ENCODE peak calls at places on chromosomes 6 and 20, in six cellular contexts. One of them, this sample, is unnamed.

GRCh38 chr20:11989018-11989771 is 71.5 kb downstream of the BTBD3 start:
- DNase-seq in esophagus squamous epithelium: no peak
- DNase-seq in GM23338: no peak
- DNase-seq in ascending aorta: no peak
- DNase-seq in fibroblast of mammary gland: no peak
- DNase-seq in sigmoid colon: no peak
- DNase-seq in this sample: no peak

GRCh38 chr6:169237496-169238134 is 16.0 kb downstream of the THBS2 start:
- DNase-seq in fibroblast of mammary gland: no peak
- DNase-seq in ascending aorta: no peak
- DNase-seq in GM23338: no peak
- DNase-seq in esophagus squamous epithelium: no peak
- DNase-seq in sigmoid colon: no peak
- DNase-seq in this sample: no peak

GRCh38 chr6:10633216-10633615 is 61.2 kb downstream of the C6orf52 start:
- DNase-seq in sigmoid colon: no peak
- DNase-seq in ascending aorta: no peak
- DNase-seq in esophagus squamous epithelium: no peak
- DNase-seq in GM23338: no peak
- DNase-seq in fibroblast of mammary gland: peak; percentile 91
- DNase-seq in this sample: peak; percentile 95

GRCh38 chr6:158022749-158023596 is 41.3 kb downstream of the SYNJ2 start:
- DNase-seq in sigmoid colon: no peak
- DNase-seq in GM23338: no peak
- DNase-seq in ascending aorta: no peak
- DNase-seq in esophagus squamous epithelium: no peak
- DNase-seq in fibroblast of mammary gland: no peak
- DNase-seq in this sample: no peak

GRCh38 chr20:1282966-1283365 is 16.9 kb downstream of the SNPH start:
- DNase-seq in esophagus squamous epithelium: no peak
- DNase-seq in sigmoid colon: no peak
- DNase-seq in ascending aorta: peak; percentile 8
- DNase-seq in fibroblast of mammary gland: no peak
- DNase-seq in GM23338: no peak
- DNase-seq in this sample: no peak

GRCh38 chr6:35554811-35555210 is 42.1 kb upstream of the TULP1 start:
- DNase-seq in sigmoid colon: no peak
- DNase-seq in fibroblast of mammary gland: no peak
- DNase-seq in esophagus squamous epithelium: no peak
- DNase-seq in GM23338: no peak
- DNase-seq in ascending aorta: no peak
- DNase-seq in this sample: no peak

GRCh38 chr6:99241905-99242534 is 107.5 kb downstream of the FAXC start:
- DNase-seq in esophagus squamous epithelium: no peak
- DNase-seq in sigmoid colon: no peak
- DNase-seq in GM23338: peak; percentile 74
- DNase-seq in fibroblast of mammary gland: peak; percentile 33
- DNase-seq in ascending aorta: no peak
- DNase-seq in this sample: peak; percentile 67

GRCh38 chr6:32529697-32530429 is at the start of gene HLA-DRB5:
- DNase-seq in ascending aorta: peak; percentile 55
- DNase-seq in esophagus squamous epithelium: no peak
- DNase-seq in fibroblast of mammary gland: peak; percentile 2
- DNase-seq in sigmoid colon: peak; percentile 56
- DNase-seq in GM23338: peak; percentile 56
- DNase-seq in this sample: no peak

GRCh38 chr6:25601797-25602679 is 50.0 kb upstream of the SCGN start:
- DNase-seq in sigmoid colon: no peak
- DNase-seq in esophagus squamous epithelium: no peak
- DNase-seq in fibroblast of mammary gland: peak; percentile 78
- DNase-seq in ascending aorta: no peak
- DNase-seq in GM23338: peak; percentile 73
- DNase-seq in this sample: peak; percentile 63

GRCh38 chr20:39289316-39289715 is 327.2 kb downstream of the DHX35 start:
- DNase-seq in fibroblast of mammary gland: no peak
- DNase-seq in GM23338: peak; percentile 63
- DNase-seq in esophagus squamous epithelium: no peak
- DNase-seq in sigmoid colon: no peak
- DNase-seq in ascending aorta: no peak
- DNase-seq in this sample: no peak

GRCh38 chr20:52305029-52305645 is 113.6 kb upstream of the ZFP64 start:
- DNase-seq in sigmoid colon: no peak
- DNase-seq in GM23338: no peak
- DNase-seq in fibroblast of mammary gland: no peak
- DNase-seq in esophagus squamous epithelium: no peak
- DNase-seq in ascending aorta: no peak
- DNase-seq in this sample: peak; percentile 29

GRCh38 chr6:146551545-146551944 is 7.9 kb downstream of the RAB32 start:
- DNase-seq in esophagus squamous epithelium: no peak
- DNase-seq in fibroblast of mammary gland: peak; percentile 11
- DNase-seq in ascending aorta: no peak
- DNase-seq in sigmoid colon: no peak
- DNase-seq in GM23338: no peak
- DNase-seq in this sample: no peak

GRCh38 chr6:139925894-139926641 is 551.6 kb upstream of the CITED2 start:
- DNase-seq in ascending aorta: no peak
- DNase-seq in GM23338: no peak
- DNase-seq in fibroblast of mammary gland: peak; percentile 98
- DNase-seq in esophagus squamous epithelium: no peak
- DNase-seq in sigmoid colon: no peak
- DNase-seq in this sample: no peak

GRCh38 chr6:72850469-72850868 is 228.6 kb downstream of the KCNQ5 start:
- DNase-seq in sigmoid colon: no peak
- DNase-seq in esophagus squamous epithelium: no peak
- DNase-seq in GM23338: no peak
- DNase-seq in fibroblast of mammary gland: no peak
- DNase-seq in ascending aorta: no peak
- DNase-seq in this sample: peak; percentile 48

GRCh38 chr6:150129616-150130505 is 13.0 kb upstream of the PPP1R14C start:
- DNase-seq in fibroblast of mammary gland: no peak
- DNase-seq in esophagus squamous epithelium: no peak
- DNase-seq in GM23338: no peak
- DNase-seq in ascending aorta: no peak
- DNase-seq in sigmoid colon: no peak
- DNase-seq in this sample: no peak

GRCh38 chr20:46150982-46151381 is 32.9 kb downstream of the CD40 start:
- DNase-seq in fibroblast of mammary gland: no peak
- DNase-seq in GM23338: no peak
- DNase-seq in sigmoid colon: no peak
- DNase-seq in ascending aorta: no peak
- DNase-seq in esophagus squamous epithelium: no peak
- DNase-seq in this sample: no peak

GRCh38 chr20:64223526-64224067 is 32.0 kb upstream of the PCMTD2 start:
- DNase-seq in fibroblast of mammary gland: peak; percentile 14
- DNase-seq in GM23338: peak; percentile 92
- DNase-seq in sigmoid colon: no peak
- DNase-seq in ascending aorta: no peak
- DNase-seq in esophagus squamous epithelium: no peak
- DNase-seq in this sample: peak; percentile 9

GRCh38 chr6:131937703-131938631 is 13.2 kb downstream of the CCN2 start:
- DNase-seq in esophagus squamous epithelium: no peak
- DNase-seq in sigmoid colon: no peak
- DNase-seq in fibroblast of mammary gland: peak; percentile 95
- DNase-seq in ascending aorta: no peak
- DNase-seq in GM23338: no peak
- DNase-seq in this sample: peak; percentile 62

GRCh38 chr6:26520088-26520839 is 17.9 kb upstream of the HMGN4 start:
- DNase-seq in esophagus squamous epithelium: no peak
- DNase-seq in sigmoid colon: peak; percentile 84
- DNase-seq in fibroblast of mammary gland: no peak
- DNase-seq in ascending aorta: no peak
- DNase-seq in GM23338: no peak
- DNase-seq in this sample: no peak

GRCh38 chr6:3379482-3380060 is 77.3 kb downstream of the SLC22A23 start:
- DNase-seq in fibroblast of mammary gland: no peak
- DNase-seq in esophagus squamous epithelium: no peak
- DNase-seq in sigmoid colon: peak; percentile 25
- DNase-seq in ascending aorta: no peak
- DNase-seq in GM23338: no peak
- DNase-seq in this sample: no peak

GRCh38 chr6:3376888-3377535 is 79.8 kb downstream of the SLC22A23 start:
- DNase-seq in fibroblast of mammary gland: no peak
- DNase-seq in esophagus squamous epithelium: no peak
- DNase-seq in ascending aorta: no peak
- DNase-seq in GM23338: no peak
- DNase-seq in sigmoid colon: peak; percentile 61
- DNase-seq in this sample: no peak

GRCh38 chr6:3376064-3376463 is 80.8 kb downstream of the SLC22A23 start:
- DNase-seq in esophagus squamous epithelium: no peak
- DNase-seq in sigmoid colon: peak; percentile 27
- DNase-seq in GM23338: no peak
- DNase-seq in fibroblast of mammary gland: no peak
- DNase-seq in ascending aorta: no peak
- DNase-seq in this sample: no peak

GRCh38 chr6:3380344-3381232 is 76.3 kb downstream of the SLC22A23 start:
- DNase-seq in esophagus squamous epithelium: no peak
- DNase-seq in fibroblast of mammary gland: no peak
- DNase-seq in sigmoid colon: peak; percentile 61
- DNase-seq in ascending aorta: no peak
- DNase-seq in GM23338: no peak
- DNase-seq in this sample: no peak

DNA sequence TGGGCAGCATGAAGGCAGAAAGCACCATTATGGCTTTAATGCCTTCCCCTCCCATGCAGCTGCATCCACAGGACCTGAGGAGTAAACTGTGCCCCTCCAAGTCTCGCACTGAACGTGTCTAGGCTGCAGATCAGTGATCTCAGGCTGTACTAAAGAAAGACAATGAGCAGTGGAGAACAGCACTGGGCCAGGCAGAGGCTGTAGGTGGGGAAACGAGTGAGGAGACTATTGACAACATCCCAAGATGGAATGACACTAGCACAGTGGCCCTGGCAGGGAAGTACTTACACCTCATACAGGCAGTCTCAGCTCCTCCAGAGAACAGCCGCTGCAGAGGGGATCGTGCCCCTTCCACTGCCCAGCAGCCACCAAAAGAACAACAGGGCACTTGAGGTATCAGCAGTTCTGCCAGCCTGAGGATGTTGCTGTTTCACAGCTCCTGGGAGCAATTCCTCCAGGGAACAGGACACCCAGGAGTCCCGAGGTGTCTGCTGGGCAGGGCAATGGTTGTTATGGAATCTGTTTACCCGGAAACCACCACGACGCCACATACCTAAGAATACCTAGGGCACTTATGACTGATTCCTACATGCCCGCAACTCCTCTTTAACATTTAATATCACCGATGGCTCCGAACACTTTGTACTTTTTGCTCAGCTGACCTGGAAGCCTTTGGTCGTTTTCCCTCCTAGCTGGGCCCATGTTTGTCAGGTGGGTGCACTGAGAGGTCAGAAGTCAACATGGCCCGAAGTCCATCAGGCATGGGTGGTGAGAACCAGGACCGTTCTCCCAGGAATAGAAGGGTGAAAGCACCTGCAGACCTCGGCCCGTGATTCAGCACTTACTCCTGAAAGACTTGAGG is 79.1 kb downstream of the SLC22A23 start:
- DNase-seq in GM23338: no peak
- DNase-seq in esophagus squamous epithelium: no peak
- DNase-seq in fibroblast of mammary gland: peak; percentile 63
- DNase-seq in ascending aorta: no peak
- DNase-seq in sigmoid colon: peak; percentile 25
- DNase-seq in this sample: peak; percentile 85
- TF ChIP-seq CTCF in GM23338: no peak
- TF ChIP-seq CTCF in esophagus squamous epithelium: no peak
- TF ChIP-seq CTCF in fibroblast of mammary gland: no peak
- TF ChIP-seq CTCF in ascending aorta: no peak
- TF ChIP-seq CTCF in sigmoid colon: no peak
- TF ChIP-seq CTCF in this sample: no peak

DNA sequence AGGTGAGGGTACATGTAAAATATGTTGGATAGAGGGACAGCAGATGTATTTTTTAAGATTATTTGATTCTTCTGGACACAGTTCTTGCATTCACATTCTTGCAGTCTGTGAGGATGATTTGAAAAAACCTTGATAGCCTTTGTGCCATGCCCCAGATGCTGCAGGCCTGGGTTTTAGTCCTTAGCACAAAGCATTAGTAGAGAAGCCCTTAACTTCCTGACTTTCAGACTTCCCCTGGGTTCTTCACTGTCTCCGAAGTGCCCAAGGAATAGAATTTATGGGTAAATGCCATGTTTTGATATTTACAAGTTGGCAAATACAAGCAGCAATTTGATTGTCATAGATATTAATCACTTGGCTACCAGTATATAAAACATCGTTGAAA is 67.6 kb upstream of the SUPT3H start:
- DNase-seq in esophagus squamous epithelium: no peak
- DNase-seq in fibroblast of mammary gland: no peak
- DNase-seq in ascending aorta: no peak
- DNase-seq in GM23338: no peak
- DNase-seq in sigmoid colon: no peak
- DNase-seq in this sample: no peak
- H3K4me3 ChIP-seq in esophagus squamous epithelium: no peak overlapping the region
- H3K4me3 ChIP-seq in fibroblast of mammary gland: no peak overlapping the region
- H3K4me3 ChIP-seq in ascending aorta: no peak overlapping the region
- H3K4me3 ChIP-seq in GM23338: no peak overlapping the region
- H3K4me3 ChIP-seq in sigmoid colon: peak overlapping the region; percentile 1
- H3K4me3 ChIP-seq in this sample: no peak overlapping the region

DNA sequence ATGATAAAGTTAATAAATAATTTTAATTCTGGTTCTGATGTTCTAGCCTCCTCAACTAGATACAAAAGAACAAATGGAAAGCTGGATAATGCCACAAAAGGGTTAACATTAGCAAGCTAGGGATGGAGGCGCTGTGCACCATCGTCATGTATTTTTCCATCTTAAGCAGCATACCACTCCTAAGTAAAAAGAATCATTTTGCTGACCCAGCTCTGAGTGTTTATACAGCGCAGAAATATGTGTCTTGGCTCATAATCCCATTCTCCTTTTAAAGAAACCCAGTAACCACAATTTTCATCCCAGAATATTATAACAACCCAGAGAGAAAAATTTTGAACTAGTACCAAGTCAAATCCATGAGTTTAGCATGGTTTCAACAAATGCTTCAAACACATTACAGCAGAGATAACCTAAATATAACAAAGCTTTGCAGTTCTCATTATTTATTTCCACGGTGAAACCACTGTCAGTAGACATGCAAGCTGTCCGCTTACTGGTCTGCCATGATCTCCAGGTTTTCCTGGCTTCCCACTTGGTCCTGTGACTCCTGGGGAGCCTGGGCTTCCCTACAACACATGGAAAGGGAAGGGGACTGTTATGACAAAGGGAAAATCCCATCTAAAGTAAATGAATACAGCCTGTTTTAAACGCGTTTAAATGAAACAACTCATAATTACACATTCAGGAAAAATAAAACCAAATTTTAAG is 111.1 kb downstream of the COL12A1 start:
- DNase-seq in ascending aorta: no peak
- DNase-seq in esophagus squamous epithelium: no peak
- DNase-seq in fibroblast of mammary gland: peak; percentile 77
- DNase-seq in GM23338: no peak
- DNase-seq in sigmoid colon: no peak
- DNase-seq in this sample: no peak
- TF ChIP-seq CTCF in ascending aorta: no peak
- TF ChIP-seq CTCF in esophagus squamous epithelium: no peak
- TF ChIP-seq CTCF in fibroblast of mammary gland: peak; percentile 2
- TF ChIP-seq CTCF in GM23338: no peak
- TF ChIP-seq CTCF in sigmoid colon: no peak
- TF ChIP-seq CTCF in this sample: no peak

DNA sequence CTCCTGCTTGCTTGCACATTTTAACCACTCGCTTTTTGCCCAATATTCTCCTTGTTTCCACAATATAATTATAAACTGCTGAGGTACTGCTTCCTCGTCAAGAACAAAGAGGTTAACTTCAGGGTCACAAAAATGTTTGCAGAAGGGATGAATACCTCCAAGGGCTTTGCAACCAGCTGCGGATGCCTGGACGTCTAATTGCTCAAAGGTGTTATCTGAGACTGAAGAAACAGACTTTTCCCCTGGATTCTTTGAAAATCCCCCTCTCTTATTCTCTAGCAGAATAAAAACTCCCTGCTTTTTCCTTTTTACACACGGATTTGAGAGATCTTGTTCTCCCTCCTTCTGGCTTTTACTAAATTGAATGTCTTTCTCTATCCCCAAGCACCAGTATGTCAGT is 395 bp upstream of the SMPDL3A start:
- DNase-seq in sigmoid colon: no peak
- DNase-seq in esophagus squamous epithelium: no peak
- DNase-seq in fibroblast of mammary gland: no peak
- DNase-seq in GM23338: peak; percentile 13
- DNase-seq in ascending aorta: no peak
- DNase-seq in this sample: no peak
- H3K4me3 ChIP-seq in sigmoid colon: peak overlapping the region; percentile 80
- H3K4me3 ChIP-seq in esophagus squamous epithelium: peak overlapping the region; percentile 84
- H3K4me3 ChIP-seq in fibroblast of mammary gland: peak overlapping the region; percentile 84
- H3K4me3 ChIP-seq in GM23338: peak overlapping the region; percentile 83
- H3K4me3 ChIP-seq in ascending aorta: peak overlapping the region; percentile 83
- H3K4me3 ChIP-seq in this sample: peak overlapping the region; percentile 75

This sample was measured in epithelial cell of esophagus.